ENCODE peak calls at places on chromosomes 13 and 19, in seven cellular contexts. G, C, K, B, N, W and R are unnamed samples.

GRCh38 chr13:31722684-31723083 is 16.6 kb upstream of the RXFP2 start:
- DNase-seq in N (no peak), W (no peak), K (no peak), C (no peak), G (peak), B (no peak), R (no peak)

GRCh38 chr19:55247621-55248099 is 11.2 kb downstream of the PPP6R1 start:
- DNase-seq in G (peak), N (peak), W (no peak), K (peak), C (no peak), B (no peak), R (no peak)

GRCh38 chr19:4064073-4064550 is 2.6 kb downstream of the ZBTB7A start:
- DNase-seq in G (peak), W (no peak), K (no peak), N (no peak), B (peak), C (no peak), R (no peak)

GRCh38 chr19:10796653-10797052 is 39.4 kb downstream of the TMED1 start:
- DNase-seq in C (no peak), W (no peak), G (no peak), K (no peak), N (no peak), B (no peak), R (no peak)

GRCh38 chr19:15467734-15468214 is 3.4 kb upstream of the RASAL3 start:
- DNase-seq in N (no peak), G (no peak), W (no peak), B (no peak), C (no peak), K (no peak), R (no peak)

GRCh38 chr13:93767231-93767916 is 540.8 kb downstream of the GPC6 start:
- DNase-seq in N (no peak), G (no peak), C (no peak), W (no peak), B (no peak), K (no peak), R (no peak)

GRCh38 chr19:7366701-7367420 is 18.1 kb downstream of the ARHGEF18 start:
- DNase-seq in W (peak), K (no peak), B (no peak), C (no peak), N (peak), G (peak), R (peak)

GRCh38 chr19:17581211-17581874 is 25.9 kb downstream of the COLGALT1 start:
- DNase-seq in W (no peak), K (no peak), G (no peak), N (no peak), B (no peak), C (no peak), R (no peak)

GRCh38 chr19:5001547-5002131 is 32.7 kb downstream of the KDM4B start:
- DNase-seq in C (no peak), N (peak), B (peak), W (peak), G (peak), K (peak), R (peak)

GRCh38 chr13:21638319-21639282 is 32.3 kb upstream of the FGF9 start:
- DNase-seq in G (peak), B (peak), C (peak), N (no peak), W (peak), K (no peak), R (peak)

GRCh38 chr13:20230913-20231838 is 943 bp downstream of the GJB6 start:
- DNase-seq in N (no peak), K (no peak), B (peak), C (no peak), W (no peak), G (no peak), R (no peak)

GRCh38 chr19:15136234-15136954 is 29.2 kb downstream of the SYDE1 start:
- DNase-seq in W (no peak), N (peak), C (no peak), G (peak), K (no peak), B (no peak), R (no peak)

GRCh38 chr19:17001603-17002183 is 24.9 kb downstream of the CPAMD8 start:
- DNase-seq in C (no peak), B (peak), K (no peak), G (no peak), W (no peak), N (no peak), R (peak)

GRCh38 chr13:43629691-43630480 is 156.9 kb downstream of the ENOX1 start:
- DNase-seq in B (no peak), K (peak), G (peak), C (no peak), N (no peak), W (no peak), R (no peak)

GRCh38 chr13:112178769-112179168 is 111.8 kb downstream of the SOX1 start:
- DNase-seq in C (no peak), B (peak), G (no peak), W (no peak), K (no peak), N (no peak), R (no peak)

GRCh38 chr13:65892859-65893258 is 1337.3 kb downstream of the PCDH9 start:
- DNase-seq in C (no peak), B (no peak), G (peak), W (no peak), K (no peak), N (no peak), R (no peak)

GRCh38 chr19:38204728-38205127 is 19.3 kb downstream of the DPF1 start:
- DNase-seq in C (no peak), K (no peak), B (no peak), G (no peak), N (no peak), W (no peak), R (no peak)

GRCh38 chr19:11587302-11587972 is 9.8 kb upstream of the ZNF627 start:
- DNase-seq in N (no peak), G (peak), W (peak), K (peak), C (peak), B (peak), R (peak)

GRCh38 chr19:45040059-45040767 is 1.4 kb downstream of the CLASRP start:
- DNase-seq in K (no peak), W (no peak), C (no peak), B (no peak), G (no peak), N (no peak), R (no peak)

GRCh38 chr19:49921871-49922755 is 6.9 kb upstream of the ATF5 start:
- DNase-seq in C (no peak), G (peak), W (no peak), N (no peak), B (peak), K (peak), R (no peak)

GRCh38 chr13:51201886-51202285 is 20.3 kb upstream of the FAM124A start:
- DNase-seq in W (no peak), G (no peak), C (no peak), B (no peak), K (no peak), N (no peak), R (no peak)

GRCh38 chr13:78054152-78054551 is 135.5 kb upstream of the EDNRB start:
- DNase-seq in B (no peak), C (no peak), N (no peak), K (no peak), G (no peak), W (no peak), R (no peak)

GRCh38 chr19:16026131-16026530 is 50.2 kb upstream of the TPM4 start:
- DNase-seq in N (no peak), W (no peak), G (no peak), K (no peak), B (no peak), C (no peak), R (no peak)

GRCh38 chr13:106143392-106143791 is 392.1 kb downstream of the EFNB2 start:
- DNase-seq in G (peak), B (no peak), W (no peak), K (peak), N (no peak), C (no peak), R (no peak)

GRCh38 chr13:43303040-43303729 is 279.8 kb downstream of the DNAJC15 start:
- DNase-seq in K (peak), N (no peak), B (peak), W (peak), C (no peak), G (peak), R (no peak)

GRCh38 chr13:47005761-47006414 is 109.0 kb upstream of the HTR2A start:
- DNase-seq in C (no peak), W (no peak), N (no peak), G (no peak), K (no peak), B (no peak), R (no peak)

GRCh38 chr19:13063461-13064091 is 39.1 kb downstream of the LYL1 start:
- DNase-seq in G (no peak), B (no peak), K (no peak), C (no peak), N (no peak), W (no peak), R (no peak)

GRCh38 chr13:40408602-40409001 is 257.8 kb downstream of the FOXO1 start:
- DNase-seq in W (no peak), C (no peak), B (no peak), K (no peak), G (peak), N (peak), R (no peak)

GRCh38 chr19:55319786-55320185 is 5.4 kb downstream of the TMEM150B start:
- DNase-seq in B (peak), N (no peak), K (no peak), C (no peak), W (peak), G (peak), R (no peak)

GRCh38 chr19:10662384-10663251 is 8.5 kb downstream of the ILF3 start:
- DNase-seq in C (no peak), W (peak), N (no peak), B (no peak), K (no peak), G (peak), R (no peak)

GRCh38 chr13:21106089-21106488 is 44.7 kb upstream of the LATS2 start:
- DNase-seq in K (no peak), W (no peak), C (no peak), N (no peak), G (peak), B (no peak), R (no peak)

GRCh38 chr19:46209051-46209450 is 20.5 kb upstream of the IGFL1 start:
- DNase-seq in B (no peak), K (no peak), W (no peak), C (no peak), N (peak), G (no peak), R (no peak)

GRCh38 chr19:38517321-38517720 is 83.8 kb downstream of the RYR1 start:
- DNase-seq in W (no peak), N (no peak), K (no peak), G (no peak), C (no peak), B (no peak), R (no peak)

GRCh38 chr19:48400018-48400742 is 6.7 kb downstream of the GRIN2D start:
- DNase-seq in N (peak), W (no peak), K (no peak), C (peak), B (peak), G (peak), R (peak)

GRCh38 chr19:5666921-5667610 is 13.2 kb downstream of the MICOS13 start:
- DNase-seq in K (no peak), B (peak), N (no peak), G (no peak), C (no peak), W (no peak), R (no peak)

GRCh38 chr19:48190288-48191284 is 20.1 kb downstream of the ZSWIM9 start:
- DNase-seq in W (peak), B (peak), C (no peak), N (no peak), K (no peak), G (peak), R (peak)

GRCh38 chr13:110615322-110616102 is at the start of gene NAXD:
- DNase-seq in K (peak), B (peak), C (peak), N (peak), G (peak), W (peak), R (peak)

GRCh38 chr13:110615005-110615321 is 382 bp upstream of the NAXD start:
- DNase-seq in C (no peak), W (no peak), G (no peak), B (no peak), K (no peak), N (no peak), R (no peak)

GRCh38 chr13:110617326-110618072 is 2.2 kb downstream of the NAXD start:
- DNase-seq in W (peak), G (peak), N (no peak), C (peak), K (peak), B (no peak), R (no peak)

GRCh38 chr13:110618167-110618566 is 2.8 kb downstream of the NAXD start:
- DNase-seq in C (no peak), G (no peak), K (no peak), W (no peak), B (no peak), N (no peak), R (no peak)

DNA sequence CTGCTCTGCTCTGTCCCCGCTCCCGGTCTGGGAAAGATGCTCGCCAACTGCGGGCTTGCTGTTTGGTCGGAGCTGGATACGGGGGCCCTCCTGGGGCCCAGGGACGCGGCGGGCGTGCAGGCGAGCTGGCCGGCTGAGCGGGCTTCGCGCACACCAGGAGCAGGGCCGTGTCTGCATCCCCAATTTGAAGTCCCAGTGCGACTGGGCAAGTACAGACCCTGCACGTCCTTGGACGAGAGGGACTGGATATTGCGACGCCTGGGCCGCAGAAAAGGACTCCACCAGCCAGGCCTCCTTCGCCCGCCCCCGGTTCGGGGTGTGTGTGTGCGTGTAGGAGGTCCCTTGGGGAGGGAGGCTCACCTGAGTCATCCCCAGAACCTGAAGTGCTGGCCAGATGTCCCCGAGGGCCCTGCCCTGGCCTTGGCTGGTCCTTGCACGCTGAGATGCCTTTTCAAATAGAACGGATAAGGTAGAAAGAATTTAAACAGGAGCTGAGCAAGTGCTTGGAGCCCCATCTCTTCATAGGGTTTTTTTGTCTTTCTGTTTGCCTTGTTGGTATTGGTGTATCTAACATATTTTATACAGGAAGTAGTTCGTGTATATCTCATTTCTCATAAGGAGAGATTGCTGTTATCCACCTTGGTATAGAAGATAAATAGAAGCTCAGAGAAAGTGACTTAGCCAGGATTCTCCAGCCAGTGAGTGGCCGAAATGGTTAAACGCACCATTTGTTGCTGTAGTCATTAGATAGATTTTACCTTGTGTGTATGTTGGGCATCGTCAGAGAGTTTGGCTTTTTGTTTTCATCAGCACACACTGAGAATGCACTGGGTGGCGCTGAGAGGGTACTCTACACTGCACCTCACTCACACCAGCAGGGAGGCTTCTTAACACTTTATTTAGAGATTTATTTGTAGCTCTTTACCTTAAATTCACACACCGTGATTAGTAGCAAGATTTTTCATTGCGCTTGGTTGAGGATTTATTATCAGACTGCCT is 1.1 kb downstream of the NAXD start:
- DNase-seq in B (peak), C (no peak), K (peak), W (peak), N (peak), G (peak), R (peak)
- TF ChIP-seq CTCF in B (peak), C (no peak), K (peak), W (peak), N (no peak), G (no peak), R (peak)

GRCh38 chr13:24148414-24149305 is 11.9 kb upstream of the SPATA13 start:
- DNase-seq in W (no peak), K (peak), G (peak), B (peak), C (no peak), N (peak), R (no peak)
- TF ChIP-seq CTCF in W (no peak), K (peak), G (no peak), B (peak), C (no peak), N (peak), R (no peak)

DNA sequence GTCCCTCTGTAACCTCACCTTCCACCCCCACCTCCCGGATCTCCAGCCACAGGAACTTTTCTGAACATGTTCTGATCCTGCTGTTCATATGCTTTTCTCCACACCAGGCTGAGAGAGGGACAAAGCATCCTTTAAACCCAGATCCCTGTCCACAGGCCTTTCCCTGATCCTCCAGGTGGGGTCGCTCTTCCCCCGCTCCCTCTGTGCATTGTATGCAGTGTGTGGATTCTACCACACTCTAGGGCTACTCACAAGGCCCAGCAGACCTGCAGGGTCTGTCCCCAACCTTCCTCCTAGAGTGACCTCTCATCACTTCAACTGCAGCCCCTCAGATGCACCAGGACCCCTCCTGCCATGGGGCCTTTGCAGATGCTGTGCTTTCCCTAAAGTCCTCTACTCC is 1200.6 kb downstream of the UQCRFS1 start:
- DNase-seq in C (no peak), N (no peak), W (no peak), G (no peak), B (peak), K (no peak), R (no peak)
- TF ChIP-seq CTCF in C (no peak), N (no peak), W (no peak), G (no peak), B (peak), K (no peak), R (peak)

GRCh38 chr13:67077132-67077531 is 153.0 kb downstream of the PCDH9 start:
- DNase-seq in C (no peak), W (no peak), G (no peak), B (no peak), K (no peak), N (no peak), R (no peak)

GRCh38 chr13:67078062-67078461 is 152.1 kb downstream of the PCDH9 start:
- DNase-seq in B (no peak), K (no peak), C (no peak), W (no peak), N (no peak), G (no peak), R (no peak)

GRCh38 chr13:67076378-67076777 is 153.8 kb downstream of the PCDH9 start:
- DNase-seq in G (peak), B (no peak), C (no peak), K (no peak), N (no peak), W (no peak), R (no peak)

GRCh38 chr13:67071918-67072598 is 158.1 kb downstream of the PCDH9 start:
- DNase-seq in K (no peak), N (no peak), C (no peak), G (no peak), B (no peak), W (no peak), R (no peak)

DNA sequence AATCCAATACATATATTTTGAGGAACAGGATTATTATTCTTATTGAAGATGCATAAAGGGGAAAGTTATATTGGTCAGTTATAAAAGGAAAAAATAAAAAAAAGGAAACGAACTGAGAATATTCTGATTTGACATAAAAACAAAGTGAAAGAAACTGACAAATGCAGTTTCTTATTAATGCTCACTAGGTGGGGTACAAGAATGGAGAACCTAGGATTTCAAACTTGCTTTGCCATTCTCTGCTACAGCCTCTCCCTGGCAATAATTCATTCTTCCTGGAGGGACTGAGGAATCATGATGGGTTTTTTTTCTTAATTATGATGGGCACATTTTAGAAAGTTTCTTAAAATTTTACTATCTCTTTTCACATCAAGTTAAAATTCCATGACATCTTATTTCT is 154.9 kb downstream of the PCDH9 start:
- DNase-seq in B (no peak), G (peak), N (no peak), W (no peak), K (no peak), C (no peak), R (no peak)
- TF ChIP-seq CTCF in B (peak), G (peak), N (no peak), W (peak), K (peak), C (no peak), R (no peak)

DNA sequence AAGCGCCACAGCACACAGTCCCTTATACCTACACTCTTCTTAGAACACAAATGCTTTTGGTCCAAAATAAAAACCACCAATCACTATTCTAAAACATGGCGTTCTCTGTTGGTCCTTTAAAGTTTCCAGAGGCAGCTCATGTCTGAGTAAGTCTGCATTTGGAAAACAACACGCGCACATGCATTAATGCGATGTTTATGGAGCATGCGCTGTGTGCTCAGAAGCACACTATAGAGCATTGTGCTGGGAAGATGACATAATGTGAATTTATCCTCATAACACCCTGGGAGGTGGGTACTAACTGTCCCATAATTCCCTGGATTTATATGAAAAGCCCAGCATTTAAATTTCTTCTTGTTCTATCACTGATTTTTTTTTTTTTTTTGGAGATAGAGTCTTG is 10.7 kb downstream of the ZNF682 start:
- DNase-seq in C (no peak), G (no peak), K (no peak), N (no peak), W (no peak), B (no peak), R (no peak)
- TF ChIP-seq CTCF in C (no peak), G (no peak), K (no peak), N (no peak), W (no peak), B (no peak), R (no peak)

GRCh38 chr13:95834134-95834765 is 157.3 kb downstream of the DNAJC3 start:
- DNase-seq in W (peak), N (peak), C (peak), B (peak), K (peak), G (peak), R (peak)
- TF ChIP-seq CTCF in W (peak), N (peak), C (peak), B (peak), K (peak), G (peak), R (peak)